ENCODE peak calls at places on chromosome 11, in five cellular contexts. One of them, this sample, is unnamed.

GRCh38 chr11:67691149-67691548 is 16.7 kb upstream of the ALDH3B2 start:
- DNase-seq in naive thymus-derived CD4-positive, alpha-beta T cell: no peak
- DNase-seq in progenitor cell of endocrine pancreas: no peak
- DNase-seq in T1000: no peak
- DNase-seq in T-helper 2 cell: no peak
- DNase-seq in this sample: no peak

GRCh38 chr11:615453-616319 is at the start of gene IRF7:
- DNase-seq in naive thymus-derived CD4-positive, alpha-beta T cell: peak
- DNase-seq in progenitor cell of endocrine pancreas: peak
- DNase-seq in T1000: peak
- DNase-seq in T-helper 2 cell: peak
- DNase-seq in this sample: peak

GRCh38 chr11:67307545-67308001 is 4.2 kb downstream of the SSH3 start:
- DNase-seq in naive thymus-derived CD4-positive, alpha-beta T cell: no peak
- DNase-seq in progenitor cell of endocrine pancreas: no peak
- DNase-seq in T1000: no peak
- DNase-seq in T-helper 2 cell: no peak
- DNase-seq in this sample: peak

GRCh38 chr11:104968365-104968855 is at the start of gene CASP4:
- DNase-seq in naive thymus-derived CD4-positive, alpha-beta T cell: peak
- DNase-seq in progenitor cell of endocrine pancreas: no peak
- DNase-seq in T1000: no peak
- DNase-seq in T-helper 2 cell: peak
- DNase-seq in this sample: no peak

GRCh38 chr11:2385156-2386151 is 8.3 kb downstream of the CD81 start:
- DNase-seq in naive thymus-derived CD4-positive, alpha-beta T cell: no peak
- DNase-seq in progenitor cell of endocrine pancreas: no peak
- DNase-seq in T1000: no peak
- DNase-seq in T-helper 2 cell: no peak
- DNase-seq in this sample: no peak

GRCh38 chr11:2563216-2564007 is 118.6 kb downstream of the KCNQ1 start:
- DNase-seq in naive thymus-derived CD4-positive, alpha-beta T cell: no peak
- DNase-seq in progenitor cell of endocrine pancreas: no peak
- DNase-seq in T1000: no peak
- DNase-seq in T-helper 2 cell: no peak
- DNase-seq in this sample: peak

GRCh38 chr11:2089536-2090165 is 49.5 kb downstream of the IGF2 start:
- DNase-seq in naive thymus-derived CD4-positive, alpha-beta T cell: no peak
- DNase-seq in progenitor cell of endocrine pancreas: no peak
- DNase-seq in T1000: no peak
- DNase-seq in T-helper 2 cell: peak
- DNase-seq in this sample: peak

GRCh38 chr11:877565-877964 is 33.0 kb downstream of the CHID1 start:
- DNase-seq in naive thymus-derived CD4-positive, alpha-beta T cell: no peak
- DNase-seq in progenitor cell of endocrine pancreas: no peak
- DNase-seq in T1000: no peak
- DNase-seq in T-helper 2 cell: peak
- DNase-seq in this sample: no peak

GRCh38 chr11:27621440-27622161 is 78.7 kb downstream of the BDNF start:
- DNase-seq in naive thymus-derived CD4-positive, alpha-beta T cell: no peak
- DNase-seq in progenitor cell of endocrine pancreas: no peak
- DNase-seq in T1000: no peak
- DNase-seq in T-helper 2 cell: no peak
- DNase-seq in this sample: no peak

GRCh38 chr11:92888701-92889100 is 80.8 kb upstream of the MTNR1B start:
- DNase-seq in naive thymus-derived CD4-positive, alpha-beta T cell: no peak
- DNase-seq in progenitor cell of endocrine pancreas: no peak
- DNase-seq in T1000: no peak
- DNase-seq in T-helper 2 cell: no peak
- DNase-seq in this sample: no peak

This sample was measured in Caco-2.